ENCODE peak calls at places on chromosome 3, in seven cellular contexts. One of them, this sample, is unnamed.

GRCh38 chr3:110180733-110181132 is 843.4 kb upstream of the DPPA4 start:
- DNase-seq in mesendoderm: no peak
- DNase-seq in IMR-90: peak; percentile 33
- DNase-seq in trophoblast cell: no peak
- DNase-seq in H1: no peak
- DNase-seq in mesenchymal stem cell: no peak
- DNase-seq in H9: no peak
- DNase-seq in this sample: no peak

GRCh38 chr3:42747581-42747980 is 25.5 kb downstream of the CCDC13 start:
- DNase-seq in mesenchymal stem cell: no peak
- DNase-seq in H1: no peak
- DNase-seq in IMR-90: no peak
- DNase-seq in mesendoderm: no peak
- DNase-seq in trophoblast cell: no peak
- DNase-seq in H9: peak; percentile 6
- DNase-seq in this sample: no peak

GRCh38 chr3:141737108-141737507 is 990 bp upstream of the RNF7 start:
- DNase-seq in IMR-90: no peak
- DNase-seq in H9: no peak
- DNase-seq in trophoblast cell: no peak
- DNase-seq in mesendoderm: no peak
- DNase-seq in H1: no peak
- DNase-seq in mesenchymal stem cell: no peak
- DNase-seq in this sample: no peak

GRCh38 chr3:78823434-78823833 is 944.4 kb downstream of the ROBO1 start:
- DNase-seq in IMR-90: no peak
- DNase-seq in mesenchymal stem cell: no peak
- DNase-seq in H1: no peak
- DNase-seq in trophoblast cell: no peak
- DNase-seq in mesendoderm: peak; percentile 30
- DNase-seq in H9: no peak
- DNase-seq in this sample: no peak

GRCh38 chr3:16040991-16041390 is 133.5 kb upstream of the GALNT15 start:
- DNase-seq in trophoblast cell: no peak
- DNase-seq in mesendoderm: no peak
- DNase-seq in IMR-90: no peak
- DNase-seq in mesenchymal stem cell: no peak
- DNase-seq in H9: no peak
- DNase-seq in H1: no peak
- DNase-seq in this sample: no peak

GRCh38 chr3:104763007-104763406 is 603.7 kb upstream of the ALCAM start:
- DNase-seq in H1: no peak
- DNase-seq in mesendoderm: no peak
- DNase-seq in mesenchymal stem cell: peak; percentile 19
- DNase-seq in IMR-90: peak; percentile 44
- DNase-seq in trophoblast cell: no peak
- DNase-seq in H9: no peak
- DNase-seq in this sample: peak; percentile 5

GRCh38 chr3:54083901-54084300 is 38.5 kb upstream of the CACNA2D3 start:
- DNase-seq in mesendoderm: no peak
- DNase-seq in mesenchymal stem cell: no peak
- DNase-seq in IMR-90: no peak
- DNase-seq in H9: no peak
- DNase-seq in H1: no peak
- DNase-seq in trophoblast cell: no peak
- DNase-seq in this sample: no peak

GRCh38 chr3:52663098-52663497 is 22.6 kb downstream of the PBRM1 start:
- DNase-seq in trophoblast cell: no peak
- DNase-seq in IMR-90: no peak
- DNase-seq in H1: no peak
- DNase-seq in mesenchymal stem cell: no peak
- DNase-seq in mesendoderm: no peak
- DNase-seq in H9: no peak
- DNase-seq in this sample: no peak

GRCh38 chr3:107813066-107813465 is 277.8 kb downstream of the CD47 start:
- DNase-seq in IMR-90: peak; percentile 53
- DNase-seq in H9: no peak
- DNase-seq in trophoblast cell: no peak
- DNase-seq in mesendoderm: no peak
- DNase-seq in H1: no peak
- DNase-seq in mesenchymal stem cell: no peak
- DNase-seq in this sample: no peak

GRCh38 chr3:147400111-147400510 is 6.2 kb downstream of the ZIC4 start:
- DNase-seq in IMR-90: no peak
- DNase-seq in trophoblast cell: no peak
- DNase-seq in H1: no peak
- DNase-seq in H9: no peak
- DNase-seq in mesenchymal stem cell: no peak
- DNase-seq in mesendoderm: no peak
- DNase-seq in this sample: no peak

GRCh38 chr3:183698760-183699159 is 1.2 kb downstream of the YEATS2 start:
- DNase-seq in mesenchymal stem cell: peak; percentile 38
- DNase-seq in IMR-90: peak; percentile 33
- DNase-seq in H9: no peak
- DNase-seq in H1: no peak
- DNase-seq in trophoblast cell: no peak
- DNase-seq in mesendoderm: peak; percentile 46
- DNase-seq in this sample: no peak

GRCh38 chr3:177724020-177724638 is 526.8 kb upstream of the TBL1XR1 start:
- DNase-seq in IMR-90: no peak
- DNase-seq in mesendoderm: no peak
- DNase-seq in mesenchymal stem cell: peak; percentile 45
- DNase-seq in H9: no peak
- DNase-seq in trophoblast cell: no peak
- DNase-seq in H1: no peak
- DNase-seq in this sample: no peak

GRCh38 chr3:79886204-79886603 is 118.4 kb upstream of the ROBO1 start:
- DNase-seq in IMR-90: no peak
- DNase-seq in trophoblast cell: no peak
- DNase-seq in mesendoderm: peak; percentile 26
- DNase-seq in mesenchymal stem cell: no peak
- DNase-seq in H9: no peak
- DNase-seq in H1: no peak
- DNase-seq in this sample: no peak

GRCh38 chr3:125052671-125053303 is 3.0 kb downstream of the HEG1 start:
- DNase-seq in mesendoderm: peak; percentile 65
- DNase-seq in H9: no peak
- DNase-seq in IMR-90: peak; percentile 92
- DNase-seq in H1: no peak
- DNase-seq in mesenchymal stem cell: peak; percentile 92
- DNase-seq in trophoblast cell: peak; percentile 93
- DNase-seq in this sample: no peak

GRCh38 chr3:45655906-45656305 is 33.3 kb upstream of the SACM1L start:
- DNase-seq in IMR-90: peak; percentile 38
- DNase-seq in H1: no peak
- DNase-seq in H9: no peak
- DNase-seq in mesenchymal stem cell: no peak
- DNase-seq in mesendoderm: no peak
- DNase-seq in trophoblast cell: no peak
- DNase-seq in this sample: no peak

GRCh38 chr3:175304437-175304836 is 445.3 kb downstream of the NAALADL2 start:
- DNase-seq in H9: no peak
- DNase-seq in trophoblast cell: no peak
- DNase-seq in mesendoderm: no peak
- DNase-seq in H1: no peak
- DNase-seq in mesenchymal stem cell: no peak
- DNase-seq in IMR-90: no peak
- DNase-seq in this sample: no peak

GRCh38 chr3:111585214-111585613 is 9.9 kb downstream of the ZBED2 start:
- DNase-seq in H1: no peak
- DNase-seq in mesenchymal stem cell: no peak
- DNase-seq in IMR-90: peak; percentile 10
- DNase-seq in H9: no peak
- DNase-seq in trophoblast cell: no peak
- DNase-seq in mesendoderm: no peak
- DNase-seq in this sample: no peak

GRCh38 chr3:170355738-170356595 is 1.5 kb upstream of the SKIL start:
- DNase-seq in H1: no peak
- DNase-seq in mesenchymal stem cell: peak; percentile 91
- DNase-seq in H9: peak; percentile 43
- DNase-seq in IMR-90: peak; percentile 54
- DNase-seq in mesendoderm: peak; percentile 49
- DNase-seq in trophoblast cell: peak; percentile 20
- DNase-seq in this sample: peak; percentile 4

GRCh38 chr3:43346990-43347749 is 60.8 kb downstream of the SNRK start:
- DNase-seq in mesenchymal stem cell: peak; percentile 17
- DNase-seq in trophoblast cell: no peak
- DNase-seq in mesendoderm: no peak
- DNase-seq in H1: no peak
- DNase-seq in IMR-90: peak; percentile 21
- DNase-seq in H9: no peak
- DNase-seq in this sample: no peak

GRCh38 chr3:46236294-46237054 is 5.8 kb upstream of the CCR3 start:
- DNase-seq in mesenchymal stem cell: no peak
- DNase-seq in IMR-90: no peak
- DNase-seq in H1: no peak
- DNase-seq in H9: no peak
- DNase-seq in trophoblast cell: no peak
- DNase-seq in mesendoderm: peak; percentile 30
- DNase-seq in this sample: no peak

GRCh38 chr3:194756460-194757355 is 71.0 kb downstream of the FAM43A start:
- DNase-seq in trophoblast cell: no peak
- DNase-seq in IMR-90: no peak
- DNase-seq in H9: no peak
- DNase-seq in mesenchymal stem cell: no peak
- DNase-seq in mesendoderm: no peak
- DNase-seq in H1: no peak
- DNase-seq in this sample: no peak

GRCh38 chr3:141234283-141234682 is 2.7 kb downstream of the PXYLP1 start:
- DNase-seq in mesenchymal stem cell: no peak
- DNase-seq in IMR-90: no peak
- DNase-seq in mesendoderm: no peak
- DNase-seq in H1: no peak
- DNase-seq in trophoblast cell: no peak
- DNase-seq in H9: no peak
- DNase-seq in this sample: no peak

GRCh38 chr3:160473978-160474377 is 24.4 kb upstream of the TRIM59 start:
- DNase-seq in IMR-90: peak; percentile 97
- DNase-seq in trophoblast cell: no peak
- DNase-seq in H1: no peak
- DNase-seq in mesenchymal stem cell: no peak
- DNase-seq in H9: no peak
- DNase-seq in mesendoderm: no peak
- DNase-seq in this sample: no peak

GRCh38 chr3:50494136-50494535 is 9.3 kb downstream of the CACNA2D2 start:
- DNase-seq in H1: no peak
- DNase-seq in mesendoderm: no peak
- DNase-seq in IMR-90: no peak
- DNase-seq in trophoblast cell: no peak
- DNase-seq in mesenchymal stem cell: no peak
- DNase-seq in H9: no peak
- DNase-seq in this sample: no peak

GRCh38 chr3:16767006-16767405 is 117.7 kb upstream of the PLCL2 start:
- DNase-seq in mesenchymal stem cell: no peak
- DNase-seq in H9: peak; percentile 35
- DNase-seq in trophoblast cell: no peak
- DNase-seq in mesendoderm: peak; percentile 47
- DNase-seq in IMR-90: no peak
- DNase-seq in H1: no peak
- DNase-seq in this sample: no peak

DNA sequence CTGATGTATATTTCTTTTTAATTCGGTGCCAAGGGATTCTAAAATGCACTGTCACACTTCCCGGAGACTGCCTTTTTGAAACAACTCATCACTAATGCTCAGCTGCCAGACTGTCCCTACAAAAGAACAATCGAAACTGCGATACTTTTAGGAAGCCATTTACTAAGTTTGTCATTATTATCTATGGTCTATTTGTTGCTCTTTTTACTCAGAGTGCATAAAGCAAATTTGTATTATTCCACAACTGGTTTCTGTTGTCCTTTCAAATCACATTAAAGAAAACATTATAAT is 60.8 kb downstream of the TM4SF4 start:
- DNase-seq in mesendoderm: no peak
- DNase-seq in H9: no peak
- DNase-seq in H1: no peak
- DNase-seq in mesenchymal stem cell: no peak
- DNase-seq in trophoblast cell: no peak
- DNase-seq in IMR-90: no peak
- DNase-seq in this sample: no peak
- H3K4me1 ChIP-seq in mesendoderm: peaks cover 5% of the 10 kb centered on the region
- H3K4me1 ChIP-seq in H9: peaks cover 2% of the 10 kb centered on the region
- H3K4me1 ChIP-seq in H1: peaks cover 2% of the 10 kb centered on the region
- H3K4me1 ChIP-seq in mesenchymal stem cell: peaks cover 17% of the 10 kb centered on the region
- H3K4me1 ChIP-seq in trophoblast cell: peaks cover 7% of the 10 kb centered on the region
- H3K4me1 ChIP-seq in IMR-90: peaks cover 28% of the 10 kb centered on the region
- H3K4me1 ChIP-seq in this sample: peaks cover 17% of the 10 kb centered on the region

DNA sequence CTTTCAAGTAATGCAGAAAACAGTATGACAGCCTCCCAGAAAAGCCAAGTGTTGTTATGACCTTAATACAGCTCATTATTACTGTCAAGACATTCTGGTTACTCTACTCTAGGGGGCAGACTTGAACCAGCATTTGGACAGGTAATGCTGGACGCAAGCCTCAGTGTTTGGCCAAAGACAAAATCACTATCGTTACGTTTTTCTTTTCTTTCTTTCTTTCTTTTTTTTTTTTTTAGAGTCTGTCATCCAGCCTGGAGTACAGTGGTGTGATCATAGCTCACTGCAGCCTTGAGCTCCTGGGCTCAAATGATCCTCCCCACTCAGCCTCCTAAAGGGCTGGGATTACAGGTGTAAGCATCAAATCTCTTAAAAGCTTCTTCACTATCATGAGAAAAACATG is 29.4 kb upstream of the TMEM45A start:
- DNase-seq in H9: no peak
- DNase-seq in trophoblast cell: peak; percentile 30
- DNase-seq in IMR-90: peak; percentile 78
- DNase-seq in mesenchymal stem cell: peak; percentile 67
- DNase-seq in mesendoderm: peak; percentile 72
- DNase-seq in H1: no peak
- DNase-seq in this sample: peak; percentile 39
- H2BK120ac ChIP-seq in H9: no peak overlapping the region
- H2BK120ac ChIP-seq in trophoblast cell: no peak overlapping the region
- H2BK120ac ChIP-seq in IMR-90: no peak overlapping the region
- H2BK120ac ChIP-seq in mesenchymal stem cell: no peak overlapping the region
- H2BK120ac ChIP-seq in mesendoderm: no peak overlapping the region
- H2BK120ac ChIP-seq in H1: no peak overlapping the region
- H2BK120ac ChIP-seq in this sample: no peak overlapping the region

DNA sequence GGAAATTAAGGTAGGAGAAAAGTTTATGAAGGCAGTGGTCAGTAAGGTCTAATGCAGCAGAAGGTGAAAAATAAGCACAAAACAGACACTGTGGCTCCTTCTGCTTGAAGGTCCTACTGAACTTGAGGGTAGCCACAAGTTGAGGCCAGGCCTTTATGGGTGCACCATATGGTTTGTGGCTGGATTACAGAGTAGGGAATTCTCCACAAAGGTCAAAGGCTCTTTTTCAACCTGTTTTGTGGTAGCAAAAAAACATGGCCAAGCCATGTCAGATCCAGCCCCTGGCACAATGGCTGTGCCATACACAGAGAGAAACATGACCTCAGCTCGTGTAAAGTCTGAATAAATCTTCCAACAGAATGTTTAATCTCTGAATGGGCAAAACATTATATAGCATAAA is 214.0 kb downstream of the SATB1 start:
- DNase-seq in mesendoderm: no peak
- DNase-seq in IMR-90: no peak
- DNase-seq in H1: no peak
- DNase-seq in H9: no peak
- DNase-seq in mesenchymal stem cell: no peak
- DNase-seq in trophoblast cell: no peak
- DNase-seq in this sample: no peak
- H3K4me1 ChIP-seq in mesendoderm: no peaks in the 10 kb centered on the region
- H3K4me1 ChIP-seq in IMR-90: no peaks in the 10 kb centered on the region
- H3K4me1 ChIP-seq in H1: no peaks in the 10 kb centered on the region
- H3K4me1 ChIP-seq in H9: no peaks in the 10 kb centered on the region
- H3K4me1 ChIP-seq in mesenchymal stem cell: no peaks in the 10 kb centered on the region
- H3K4me1 ChIP-seq in trophoblast cell: no peaks in the 10 kb centered on the region
- H3K4me1 ChIP-seq in this sample: no peaks in the 10 kb centered on the region

GRCh38 chr3:117411991-117412390 is 702.4 kb downstream of the TUSC7 start:
- DNase-seq in mesendoderm: no peak
- DNase-seq in trophoblast cell: no peak
- DNase-seq in IMR-90: no peak
- DNase-seq in H1: no peak
- DNase-seq in H9: no peak
- DNase-seq in mesenchymal stem cell: no peak
- DNase-seq in this sample: no peak
- H2BK120ac ChIP-seq in mesendoderm: no peak overlapping the region
- H2BK120ac ChIP-seq in trophoblast cell: no peak overlapping the region
- H2BK120ac ChIP-seq in IMR-90: no peak overlapping the region
- H2BK120ac ChIP-seq in H1: no peak overlapping the region
- H2BK120ac ChIP-seq in H9: no peak overlapping the region
- H2BK120ac ChIP-seq in mesenchymal stem cell: no peak overlapping the region
- H2BK120ac ChIP-seq in this sample: no peak overlapping the region